ENCODE peak calls at places on chromosomes 1 and 21, in seven cellular contexts. N is MCF 10A, A is GM10248, B is endothelial cell, R is fibroblast of lung, E is BE2C, D is spleen. K is an unnamed sample.

GRCh38 chr1:228727682-228728171 is 7.6 kb upstream of the RHOU start:
- DNase-seq in B (no peak), R (no peak), N (no peak), D (no peak), A (no peak), E (no peak), K (no peak)

GRCh38 chr21:35316456-35316855 is 267.4 kb upstream of the RUNX1 start:
- DNase-seq in N (no peak), R (no peak), B (no peak), D (no peak), E (no peak), A (no peak), K (no peak)

GRCh38 chr1:157099633-157100009 is at the start of gene ETV3L:
- DNase-seq in B (no peak), R (no peak), D (peak; percentile 68), N (no peak), E (no peak), A (no peak), K (no peak)

GRCh38 chr1:161805399-161806197 is 39.5 kb downstream of the ATF6 start:
- DNase-seq in N (no peak), E (no peak), B (no peak), R (no peak), A (no peak), D (no peak), K (no peak)

GRCh38 chr21:42662430-42663199 is 9.2 kb downstream of the PDE9A start:
- DNase-seq in N (no peak), E (no peak), B (no peak), A (no peak), R (no peak), D (no peak), K (no peak)

GRCh38 chr21:39336457-39337008 is 12.4 kb downstream of the HMGN1 start:
- DNase-seq in R (no peak), B (no peak), E (no peak), A (no peak), N (no peak), D (no peak), K (no peak)

GRCh38 chr1:97084566-97084965 is 363.0 kb downstream of the PTBP2 start:
- DNase-seq in R (peak; percentile 53), D (no peak), N (no peak), B (no peak), E (no peak), A (no peak), K (no peak)

GRCh38 chr1:227016990-227017389 is 76.9 kb downstream of the COQ8A start:
- DNase-seq in N (no peak), A (no peak), E (no peak), R (no peak), D (no peak), B (no peak), K (no peak)

GRCh38 chr1:147598631-147599361 is 57.5 kb downstream of the BCL9 start:
- DNase-seq in A (peak; percentile 31), E (peak; percentile 56), B (peak; percentile 47), N (no peak), D (peak; percentile 92), R (peak; percentile 39), K (no peak)

GRCh38 chr1:156082111-156083091 is at the start of gene MEX3A:
- DNase-seq in R (peak; percentile 70), A (peak; percentile 85), E (peak; percentile 89), B (peak; percentile 93), N (peak; percentile 66), D (peak; percentile 87), K (no peak)

GRCh38 chr1:3023994-3024393 is 2.7 kb downstream of the ACTRT2 start:
- DNase-seq in D (no peak), E (no peak), B (no peak), A (no peak), N (no peak), R (no peak), K (no peak)

GRCh38 chr1:29631361-29631760 is 395.0 kb downstream of the PTPRU start:
- DNase-seq in N (no peak), B (no peak), R (peak; percentile 62), D (no peak), A (no peak), E (no peak), K (no peak)

GRCh38 chr1:59223943-59224639 is 72.8 kb upstream of the FGGY start:
- DNase-seq in D (no peak), E (no peak), A (no peak), R (no peak), N (no peak), B (no peak), K (no peak)

DNA sequence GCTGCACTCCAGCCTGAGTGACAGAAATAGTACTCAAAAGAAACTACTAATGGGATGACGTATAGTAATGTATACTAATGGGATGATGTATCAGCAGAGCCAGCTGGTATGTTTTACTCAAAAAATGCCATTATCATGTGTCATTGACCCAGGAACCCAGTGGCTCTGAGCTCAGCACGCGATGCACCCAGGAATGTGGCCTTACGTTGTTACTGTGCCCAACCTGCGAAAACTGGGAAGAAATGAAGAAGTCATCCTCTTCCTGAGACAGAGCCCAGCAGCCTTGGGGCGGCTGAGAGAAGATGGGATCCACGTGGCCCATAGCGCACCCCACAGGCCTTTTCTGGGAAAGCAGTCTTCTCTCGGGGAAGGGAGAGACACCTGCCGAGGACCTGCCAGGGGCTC is 8.8 kb downstream of the UBE2J2 start:
- DNase-seq in E (no peak), B (no peak), R (peak; percentile 98), N (peak; percentile 78), A (no peak), D (no peak), K (no peak)
- TF ChIP-seq CTCF in E (peak; percentile 26), B (no peak), R (peak; percentile 60), N (peak; percentile 46), A (no peak), D (no peak), K (peak; percentile 47)

DNA sequence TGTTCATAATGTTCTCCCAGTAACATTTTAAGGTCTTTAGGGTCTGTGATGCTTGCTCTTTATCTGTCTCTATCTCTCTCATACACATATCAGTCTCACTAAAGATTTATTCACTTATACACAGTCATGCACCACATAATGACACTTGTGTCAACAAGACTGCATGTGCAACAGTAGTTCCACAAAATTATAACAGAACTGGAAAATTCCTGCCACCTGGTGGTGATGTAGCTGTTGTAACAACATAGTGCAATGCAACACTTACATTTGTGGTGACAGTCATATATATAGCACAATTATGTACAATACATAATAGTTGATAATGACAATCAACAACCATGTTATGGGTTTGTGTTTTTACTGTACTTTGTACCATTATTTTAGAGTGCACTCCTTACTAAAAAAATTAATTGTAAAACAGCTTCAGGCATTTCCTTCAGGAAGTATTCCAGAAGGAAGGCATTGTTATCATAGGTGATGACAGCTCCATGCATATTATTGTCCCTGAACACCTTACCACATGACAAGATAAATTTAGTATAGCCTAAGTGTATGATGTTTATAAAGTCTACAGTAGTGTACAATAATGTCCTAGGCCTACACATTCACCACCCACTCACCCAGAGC is 8.1 kb downstream of the TDRD5 start:
- DNase-seq in A (no peak), E (peak; percentile 37), B (peak; percentile 23), R (peak; percentile 19), N (peak; percentile 73), D (no peak), K (no peak)
- TF ChIP-seq CTCF in A (peak; percentile 11), E (peak; percentile 59), B (peak; percentile 49), R (peak; percentile 45), N (peak; percentile 52), D (no peak), K (peak; percentile 72)

GRCh38 chr1:6447016-6447817 is 18.8 kb downstream of the TNFRSF25 start:
- DNase-seq in E (no peak), A (no peak), N (no peak), D (no peak), B (no peak), R (no peak), K (no peak)

GRCh38 chr1:6450005-6450450 is 15.9 kb downstream of the TNFRSF25 start:
- DNase-seq in N (no peak), E (no peak), A (no peak), B (no peak), R (no peak), D (no peak), K (no peak)

GRCh38 chr1:6450943-6451373 is 15.0 kb downstream of the TNFRSF25 start:
- DNase-seq in B (no peak), D (no peak), A (no peak), R (no peak), N (no peak), E (no peak), K (no peak)

GRCh38 chr1:6447818-6448748 is 17.9 kb downstream of the TNFRSF25 start:
- DNase-seq in N (no peak), E (no peak), R (no peak), D (no peak), A (no peak), B (no peak), K (no peak)

GRCh38 chr1:6448749-6449631 is 17.0 kb downstream of the TNFRSF25 start:
- DNase-seq in R (peak; percentile 14), A (no peak), E (peak; percentile 39), B (peak; percentile 36), D (no peak), N (peak; percentile 24), K (no peak)
- TF ChIP-seq CTCF in R (no peak), A (no peak), E (no peak), B (no peak), D (no peak), N (no peak), K (no peak)

GRCh38 chr1:224585051-224585450 is 31.1 kb upstream of the CNIH3 start:
- DNase-seq in N (no peak), E (no peak), B (no peak), R (no peak), A (no peak), D (no peak), K (no peak)
- TF ChIP-seq CTCF in N (no peak), E (no peak), B (no peak), R (no peak), A (no peak), D (no peak), K (no peak)

K was measured in epithelial cell of proximal tubule.